ENCODE peak calls at places on chromosomes 3 and 15, in six cellular contexts. One of them, this sample, is unnamed.

GRCh38 chr3:177330771-177331170 is 133.5 kb upstream of the TBL1XR1 start:
- DNase-seq in stomach: no peak
- DNase-seq in PC-3: no peak
- DNase-seq in mammary epithelial cell: no peak
- DNase-seq in IMR-90: no peak
- DNase-seq in HCT116: no peak
- DNase-seq in this sample: no peak

GRCh38 chr3:79361748-79362378 is 405.9 kb downstream of the ROBO1 start:
- DNase-seq in stomach: no peak
- DNase-seq in PC-3: peak; percentile 81
- DNase-seq in mammary epithelial cell: peak; percentile 29
- DNase-seq in IMR-90: peak; percentile 58
- DNase-seq in HCT116: peak; percentile 0
- DNase-seq in this sample: peak; percentile 44

GRCh38 chr3:52090620-52091468 is 34.5 kb upstream of the DUSP7 start:
- DNase-seq in stomach: no peak
- DNase-seq in PC-3: no peak
- DNase-seq in mammary epithelial cell: no peak
- DNase-seq in IMR-90: no peak
- DNase-seq in HCT116: no peak
- DNase-seq in this sample: no peak

GRCh38 chr3:146209371-146209770 is 41.5 kb downstream of the PLSCR4 start:
- DNase-seq in stomach: no peak
- DNase-seq in PC-3: no peak
- DNase-seq in mammary epithelial cell: no peak
- DNase-seq in IMR-90: no peak
- DNase-seq in HCT116: no peak
- DNase-seq in this sample: no peak

GRCh38 chr3:87810427-87810826 is 248.4 kb downstream of the CGGBP1 start:
- DNase-seq in stomach: no peak
- DNase-seq in PC-3: peak; percentile 77
- DNase-seq in mammary epithelial cell: no peak
- DNase-seq in IMR-90: no peak
- DNase-seq in HCT116: no peak
- DNase-seq in this sample: peak; percentile 36

GRCh38 chr15:27573800-27574485 is 525.2 kb downstream of the OCA2 start:
- DNase-seq in stomach: no peak
- DNase-seq in PC-3: no peak
- DNase-seq in mammary epithelial cell: no peak
- DNase-seq in IMR-90: no peak
- DNase-seq in HCT116: no peak
- DNase-seq in this sample: no peak

GRCh38 chr3:159938712-159939111 is 49.9 kb upstream of the IL12A start:
- DNase-seq in stomach: no peak
- DNase-seq in PC-3: no peak
- DNase-seq in mammary epithelial cell: peak; percentile 56
- DNase-seq in IMR-90: peak; percentile 58
- DNase-seq in HCT116: no peak
- DNase-seq in this sample: peak; percentile 12

GRCh38 chr15:53716909-53717878 is 42.3 kb downstream of the WDR72 start:
- DNase-seq in stomach: no peak
- DNase-seq in PC-3: peak; percentile 21
- DNase-seq in mammary epithelial cell: peak; percentile 2
- DNase-seq in IMR-90: no peak
- DNase-seq in HCT116: no peak
- DNase-seq in this sample: peak; percentile 5

GRCh38 chr15:68888419-68888818 is 41.9 kb upstream of the SPESP1 start:
- DNase-seq in stomach: no peak
- DNase-seq in PC-3: no peak
- DNase-seq in mammary epithelial cell: no peak
- DNase-seq in IMR-90: no peak
- DNase-seq in HCT116: no peak
- DNase-seq in this sample: no peak

GRCh38 chr3:64316971-64317370 is 91.7 kb upstream of the PRICKLE2 start:
- DNase-seq in stomach: no peak
- DNase-seq in PC-3: peak; percentile 4
- DNase-seq in mammary epithelial cell: peak; percentile 73
- DNase-seq in IMR-90: peak; percentile 54
- DNase-seq in HCT116: no peak
- DNase-seq in this sample: peak; percentile 46

GRCh38 chr15:68411735-68412134 is 20.2 kb downstream of the ITGA11 start:
- DNase-seq in stomach: no peak
- DNase-seq in PC-3: no peak
- DNase-seq in mammary epithelial cell: no peak
- DNase-seq in IMR-90: no peak
- DNase-seq in HCT116: no peak
- DNase-seq in this sample: no peak

GRCh38 chr3:141373768-141374526 is 5.6 kb downstream of the ZBTB38 start:
- DNase-seq in stomach: no peak
- DNase-seq in PC-3: no peak
- DNase-seq in mammary epithelial cell: peak; percentile 56
- DNase-seq in IMR-90: peak; percentile 52
- DNase-seq in HCT116: no peak
- DNase-seq in this sample: peak; percentile 37

GRCh38 chr3:25831578-25831977 is 41.7 kb downstream of the OXSM start:
- DNase-seq in stomach: no peak
- DNase-seq in PC-3: peak; percentile 46
- DNase-seq in mammary epithelial cell: peak; percentile 12
- DNase-seq in IMR-90: peak; percentile 58
- DNase-seq in HCT116: peak; percentile 31
- DNase-seq in this sample: peak; percentile 38

GRCh38 chr3:86996261-86996955 is 5.5 kb upstream of the VGLL3 start:
- DNase-seq in stomach: no peak
- DNase-seq in PC-3: no peak
- DNase-seq in mammary epithelial cell: no peak
- DNase-seq in IMR-90: peak; percentile 25
- DNase-seq in HCT116: no peak
- DNase-seq in this sample: peak; percentile 88

GRCh38 chr15:67833504-67834248 is 6.2 kb downstream of the RNU6-1 start:
- DNase-seq in stomach: peak; percentile 47
- DNase-seq in PC-3: peak; percentile 31
- DNase-seq in mammary epithelial cell: no peak
- DNase-seq in IMR-90: no peak
- DNase-seq in HCT116: no peak
- DNase-seq in this sample: no peak

GRCh38 chr15:43135351-43135750 is 2.0 kb downstream of the TMEM62 start:
- DNase-seq in stomach: no peak
- DNase-seq in PC-3: no peak
- DNase-seq in mammary epithelial cell: no peak
- DNase-seq in IMR-90: no peak
- DNase-seq in HCT116: no peak
- DNase-seq in this sample: no peak

GRCh38 chr3:125055165-125055912 is 458 bp downstream of the HEG1 start:
- DNase-seq in stomach: no peak
- DNase-seq in PC-3: no peak
- DNase-seq in mammary epithelial cell: no peak
- DNase-seq in IMR-90: peak; percentile 20
- DNase-seq in HCT116: no peak
- DNase-seq in this sample: no peak

GRCh38 chr15:85443593-85444328 is 63.4 kb downstream of the AKAP13 start:
- DNase-seq in stomach: no peak
- DNase-seq in PC-3: peak; percentile 88
- DNase-seq in mammary epithelial cell: peak; percentile 88
- DNase-seq in IMR-90: peak; percentile 33
- DNase-seq in HCT116: peak; percentile 47
- DNase-seq in this sample: peak; percentile 27

GRCh38 chr3:96331341-96331740 is 483.1 kb upstream of the EPHA6 start:
- DNase-seq in stomach: no peak
- DNase-seq in PC-3: peak; percentile 59
- DNase-seq in mammary epithelial cell: no peak
- DNase-seq in IMR-90: no peak
- DNase-seq in HCT116: no peak
- DNase-seq in this sample: no peak

GRCh38 chr3:115401891-115402501 is 221.3 kb upstream of the GAP43 start:
- DNase-seq in stomach: no peak
- DNase-seq in PC-3: peak; percentile 27
- DNase-seq in mammary epithelial cell: peak; percentile 80
- DNase-seq in IMR-90: peak; percentile 86
- DNase-seq in HCT116: no peak
- DNase-seq in this sample: peak; percentile 85

GRCh38 chr3:157574580-157574979 is 71.4 kb upstream of the VEPH1 start:
- DNase-seq in stomach: no peak
- DNase-seq in PC-3: no peak
- DNase-seq in mammary epithelial cell: no peak
- DNase-seq in IMR-90: no peak
- DNase-seq in HCT116: no peak
- DNase-seq in this sample: no peak

GRCh38 chr3:129016366-129016724 is 15.2 kb downstream of the EFCC1 start:
- DNase-seq in stomach: peak; percentile 63
- DNase-seq in PC-3: peak; percentile 30
- DNase-seq in mammary epithelial cell: no peak
- DNase-seq in IMR-90: no peak
- DNase-seq in HCT116: no peak
- DNase-seq in this sample: no peak

GRCh38 chr15:89783111-89783860 is 7.2 kb downstream of the MESP2 start:
- DNase-seq in stomach: no peak
- DNase-seq in PC-3: no peak
- DNase-seq in mammary epithelial cell: no peak
- DNase-seq in IMR-90: peak; percentile 29
- DNase-seq in HCT116: no peak
- DNase-seq in this sample: no peak

GRCh38 chr3:187011915-187012314 is 81.6 kb downstream of the ST6GAL1 start:
- DNase-seq in stomach: no peak
- DNase-seq in PC-3: no peak
- DNase-seq in mammary epithelial cell: no peak
- DNase-seq in IMR-90: no peak
- DNase-seq in HCT116: no peak
- DNase-seq in this sample: no peak

GRCh38 chr15:99126930-99127329 is 22.1 kb downstream of the SYNM start:
- DNase-seq in stomach: no peak
- DNase-seq in PC-3: no peak
- DNase-seq in mammary epithelial cell: no peak
- DNase-seq in IMR-90: no peak
- DNase-seq in HCT116: no peak
- DNase-seq in this sample: no peak

GRCh38 chr3:14410106-14410500 is 7.7 kb downstream of the SLC6A6 start:
- DNase-seq in stomach: no peak
- DNase-seq in PC-3: no peak
- DNase-seq in mammary epithelial cell: no peak
- DNase-seq in IMR-90: no peak
- DNase-seq in HCT116: no peak
- DNase-seq in this sample: no peak
- H3K4me3 ChIP-seq in stomach: no peak overlapping the region
- H3K4me3 ChIP-seq in PC-3: no peak overlapping the region
- H3K4me3 ChIP-seq in mammary epithelial cell: no peak overlapping the region
- H3K4me3 ChIP-seq in IMR-90: no peak overlapping the region
- H3K4me3 ChIP-seq in HCT116: no peak overlapping the region
- H3K4me3 ChIP-seq in this sample: no peak overlapping the region

DNA sequence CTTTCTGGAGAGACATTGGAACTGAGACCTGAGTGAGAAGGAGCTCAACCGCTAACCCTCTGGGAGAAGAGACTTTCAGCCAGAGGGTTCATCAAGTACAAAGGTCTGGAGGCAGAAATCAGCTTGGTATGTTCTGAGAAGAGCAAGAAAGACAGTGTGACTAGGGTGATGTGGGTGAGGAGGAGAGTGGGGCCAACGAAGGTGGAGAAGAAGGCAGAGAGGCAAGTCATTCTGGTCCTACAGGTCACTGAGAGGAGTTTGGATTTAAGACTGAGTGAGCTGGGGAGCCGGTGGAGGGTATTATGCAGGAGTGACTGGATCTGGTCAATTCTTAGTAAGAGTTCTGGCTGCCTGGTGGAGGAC is 12.2 kb downstream of the XIRP1 start:
- DNase-seq in stomach: no peak
- DNase-seq in PC-3: no peak
- DNase-seq in mammary epithelial cell: no peak
- DNase-seq in IMR-90: no peak
- DNase-seq in HCT116: no peak
- DNase-seq in this sample: no peak
- H3K27ac ChIP-seq in stomach: peak overlapping the region; percentile 86
- H3K27ac ChIP-seq in PC-3: no peak overlapping the region
- H3K27ac ChIP-seq in mammary epithelial cell: peak overlapping the region; percentile 58
- H3K27ac ChIP-seq in IMR-90: no peak overlapping the region
- H3K27ac ChIP-seq in HCT116: peak overlapping the region; percentile 10
- H3K27ac ChIP-seq in this sample: no peak overlapping the region

GRCh38 chr3:150725548-150725947 is 21.8 kb upstream of the ERICH6 start:
- DNase-seq in stomach: peak; percentile 60
- DNase-seq in PC-3: peak; percentile 65
- DNase-seq in mammary epithelial cell: no peak
- DNase-seq in IMR-90: no peak
- DNase-seq in HCT116: no peak
- DNase-seq in this sample: no peak

GRCh38 chr3:150733373-150733935 is 29.5 kb downstream of the SIAH2 start:
- DNase-seq in stomach: no peak
- DNase-seq in PC-3: no peak
- DNase-seq in mammary epithelial cell: no peak
- DNase-seq in IMR-90: no peak
- DNase-seq in HCT116: no peak
- DNase-seq in this sample: peak; percentile 40

GRCh38 chr3:150723946-150724345 is 20.2 kb upstream of the ERICH6 start:
- DNase-seq in stomach: no peak
- DNase-seq in PC-3: no peak
- DNase-seq in mammary epithelial cell: no peak
- DNase-seq in IMR-90: no peak
- DNase-seq in HCT116: no peak
- DNase-seq in this sample: no peak

GRCh38 chr3:150729682-150730360 is 26.1 kb upstream of the ERICH6 start:
- DNase-seq in stomach: no peak
- DNase-seq in PC-3: no peak
- DNase-seq in mammary epithelial cell: no peak
- DNase-seq in IMR-90: no peak
- DNase-seq in HCT116: no peak
- DNase-seq in this sample: no peak

DNA sequence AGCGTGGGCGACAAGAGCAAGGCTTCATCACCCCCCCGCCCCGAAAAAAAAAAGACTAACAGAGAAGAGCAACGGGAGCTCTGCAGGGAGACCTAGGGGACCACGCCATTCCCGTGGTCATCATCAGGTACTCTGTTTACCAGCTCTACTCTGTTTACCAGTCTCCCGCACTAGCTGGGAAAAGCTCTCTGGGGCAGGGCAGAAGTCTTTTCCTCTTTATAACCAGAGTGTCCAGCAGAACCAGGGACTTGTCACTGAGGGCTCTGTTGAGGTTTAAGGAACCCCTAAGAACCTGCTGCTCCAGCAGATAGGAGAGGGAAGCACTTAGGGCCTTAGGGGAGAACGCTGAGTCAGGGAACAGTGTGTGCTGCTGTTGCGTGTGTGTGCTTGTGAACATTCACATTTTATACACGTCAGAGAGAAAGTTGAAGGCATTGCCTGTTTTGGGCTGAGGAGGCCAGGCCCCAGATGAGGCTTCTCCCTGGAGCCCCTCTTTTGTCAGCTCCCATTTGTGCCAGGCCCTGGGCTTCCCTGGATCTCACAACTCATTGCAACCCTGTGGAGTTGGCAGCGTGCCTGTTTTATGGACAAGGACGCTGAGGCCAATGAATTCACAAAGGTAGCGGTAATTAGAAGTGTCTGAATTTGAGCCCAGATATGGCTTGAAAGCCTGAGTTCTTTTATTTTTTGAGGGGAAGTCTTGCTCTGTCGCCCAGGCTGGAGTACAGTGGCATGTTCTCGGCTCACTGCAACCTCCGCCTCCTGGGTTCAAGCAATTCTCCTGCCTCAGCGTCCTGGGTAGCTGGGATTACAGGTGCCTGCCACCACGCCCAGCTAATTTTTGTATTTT is 24.2 kb upstream of the ERICH6 start:
- DNase-seq in stomach: no peak
- DNase-seq in PC-3: no peak
- DNase-seq in mammary epithelial cell: no peak
- DNase-seq in IMR-90: no peak
- DNase-seq in HCT116: no peak
- DNase-seq in this sample: no peak
- H3K4me3 ChIP-seq in stomach: no peak overlapping the region
- H3K4me3 ChIP-seq in PC-3: no peak overlapping the region
- H3K4me3 ChIP-seq in mammary epithelial cell: no peak overlapping the region
- H3K4me3 ChIP-seq in IMR-90: no peak overlapping the region
- H3K4me3 ChIP-seq in HCT116: no peak overlapping the region
- H3K4me3 ChIP-seq in this sample: no peak overlapping the region

GRCh38 chr15:64703632-64703959 is 71.8 kb downstream of the RBPMS2 start:
- DNase-seq in stomach: no peak
- DNase-seq in PC-3: no peak
- DNase-seq in mammary epithelial cell: no peak
- DNase-seq in IMR-90: no peak
- DNase-seq in HCT116: no peak
- DNase-seq in this sample: no peak
- H3K27ac ChIP-seq in stomach: peak overlapping the region; percentile 93
- H3K27ac ChIP-seq in PC-3: no peak overlapping the region
- H3K27ac ChIP-seq in mammary epithelial cell: peak overlapping the region; percentile 27
- H3K27ac ChIP-seq in IMR-90: peak overlapping the region; percentile 80
- H3K27ac ChIP-seq in HCT116: peak overlapping the region; percentile 54
- H3K27ac ChIP-seq in this sample: peak overlapping the region; percentile 34

This sample was measured in brain microvascular endothelial cell.